ENCODE peak calls at places on chromosomes 6 and 20, in seven cellular contexts. U is tibial nerve, J is stomach, W is kidney, I is body of pancreas, Z is mammary epithelial cell, X is left ventricle myocardium inferior. K is an unnamed sample. For H3K9me3, the result is how much of the 10 kb centered on the place peaks cover.

GRCh38 chr6:138527376-138528092 is 28.2 kb upstream of the NHSL1 start:
- DNase-seq in Z (no peak), J (no peak), I (no peak), W (no peak), U (no peak), X (no peak), K (no peak)

GRCh38 chr6:34593741-34594140 is 37.6 kb upstream of the SPDEF start:
- DNase-seq in U (no peak), J (peak), I (no peak), W (no peak), Z (no peak), X (no peak), K (no peak)

GRCh38 chr6:36290668-36291620 is 21.1 kb downstream of the PNPLA1 start:
- DNase-seq in J (no peak), U (no peak), Z (peak), I (no peak), X (no peak), W (no peak), K (no peak)

GRCh38 chr6:118893095-118893881 is 664 bp upstream of the ASF1A start:
- DNase-seq in W (peak), J (no peak), Z (peak), X (no peak), U (no peak), I (peak), K (no peak)

GRCh38 chr6:132445201-132445951 is 44.1 kb upstream of the MOXD1 start:
- DNase-seq in I (no peak), Z (peak), X (no peak), J (no peak), U (no peak), W (no peak), K (no peak)

GRCh38 chr20:58714340-58714922 is 21.8 kb downstream of the NPEPL1 start:
- DNase-seq in X (peak), W (peak), Z (no peak), U (no peak), J (no peak), I (no peak), K (peak)

GRCh38 chr6:167977717-167978467 is 19.6 kb upstream of the KIF25 start:
- DNase-seq in J (no peak), W (no peak), U (no peak), X (no peak), Z (no peak), I (no peak), K (no peak)

GRCh38 chr6:71420693-71421328 is 132.2 kb downstream of the OGFRL1 start:
- DNase-seq in Z (peak), X (peak), W (peak), I (peak), U (peak), J (peak), K (peak)

GRCh38 chr6:13369591-13369990 is 41.3 kb upstream of the TBC1D7 start:
- DNase-seq in I (no peak), X (no peak), U (no peak), Z (no peak), W (no peak), J (no peak), K (no peak)
- TF ChIP-seq CTCF in I (no peak), X (no peak), U (no peak), Z (no peak), W (no peak), J (no peak), K (no peak)

GRCh38 chr6:28356666-28357020 is 6.9 kb downstream of the ZKSCAN3 start:
- DNase-seq in J (no peak), Z (no peak), X (no peak), I (no peak), U (no peak), W (no peak), K (no peak)
- H3K27ac ChIP-seq in J (peak), Z (no peak), X (peak), I (peak), U (no peak), W (no peak), K (peak)

DNA sequence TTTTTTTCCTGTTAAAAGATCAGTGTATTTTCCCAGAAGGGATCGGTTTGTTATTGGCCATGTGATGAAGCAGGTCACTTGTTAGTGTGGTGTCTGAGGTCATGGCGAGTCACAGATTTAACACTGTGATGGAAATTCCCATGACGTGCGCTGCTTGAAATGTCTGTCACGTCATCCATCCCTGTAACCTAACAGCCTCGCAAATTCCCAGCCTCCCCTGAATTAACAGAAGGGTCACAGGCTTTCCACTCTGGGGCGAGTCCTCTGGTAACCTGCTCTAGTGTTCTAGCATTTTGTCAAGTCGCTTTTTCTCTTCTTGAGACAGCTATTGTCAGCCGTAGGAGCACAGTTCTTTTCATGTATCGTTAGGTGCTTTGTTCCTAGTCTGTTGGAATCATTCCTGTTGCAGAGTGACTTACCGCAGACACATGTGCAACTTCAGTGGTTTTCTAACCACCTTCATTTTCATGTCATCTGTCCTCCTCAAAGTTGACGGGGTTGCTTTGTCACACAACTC is 137.2 kb downstream of the MAP3K4 start:
- DNase-seq in Z (peak), U (no peak), J (no peak), X (no peak), I (no peak), W (no peak), K (no peak)
- H3K9me3 ChIP-seq in Z (under half), U (under half), J (under half), X (under half), I (under half), W (under half), K (under half)

DNA sequence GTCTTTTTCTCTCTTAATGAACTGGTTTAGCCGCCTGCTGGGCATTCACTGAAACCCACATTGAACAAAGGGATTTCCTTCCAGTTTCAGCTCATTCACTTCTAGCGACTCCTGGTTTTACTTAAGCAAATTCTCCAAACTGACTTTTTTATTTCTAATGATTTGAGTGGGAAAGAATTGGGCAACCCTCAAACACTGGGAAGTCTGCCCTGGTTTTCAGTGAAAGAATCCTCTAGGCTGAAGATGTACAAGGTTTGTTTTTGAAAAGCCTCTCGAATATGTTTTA is 45.5 kb downstream of the PLAGL1 start:
- DNase-seq in U (no peak), Z (no peak), X (no peak), I (no peak), W (no peak), J (no peak), K (no peak)
- TF ChIP-seq CTCF in U (peak), Z (peak), X (peak), I (no peak), W (no peak), J (no peak), K (peak)

GRCh38 chr6:14719273-14719672 is 526.6 kb upstream of the JARID2 start:
- DNase-seq in U (no peak), J (no peak), I (no peak), W (no peak), Z (no peak), X (no peak), K (no peak)
- H3K27ac ChIP-seq in U (peak), J (no peak), I (no peak), W (no peak), Z (no peak), X (no peak), K (no peak)

DNA sequence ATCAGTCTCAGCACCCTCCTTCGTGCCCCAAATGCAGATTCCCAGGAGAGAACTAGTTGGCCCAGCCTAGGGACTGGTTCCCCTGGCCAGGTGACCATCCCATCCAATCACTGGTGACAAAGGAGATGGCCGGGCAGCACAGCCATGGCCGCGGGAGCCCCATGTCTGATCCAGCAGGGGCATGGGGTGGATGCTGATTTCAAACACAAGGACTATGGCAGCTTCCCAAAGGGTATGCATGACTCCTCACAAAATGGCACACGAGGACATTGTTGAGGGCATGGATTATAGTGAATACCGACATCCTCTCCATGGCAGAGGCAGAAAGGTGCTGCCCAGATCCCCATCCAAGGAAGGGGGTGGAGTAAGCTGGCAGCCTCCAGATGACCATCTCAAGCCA is 9.9 kb upstream of the LSM14B start:
- DNase-seq in U (no peak), I (no peak), Z (no peak), J (no peak), W (no peak), X (no peak), K (no peak)
- H3K9me3 ChIP-seq in U (under half), I (under half), Z (under half), J (half or more), W (under half), X (half or more), K (under half)

GRCh38 chr20:31945790-31946189 is 6.1 kb downstream of the PDRG1 start:
- DNase-seq in X (no peak), I (no peak), J (no peak), U (no peak), Z (no peak), W (no peak), K (no peak)
- TF ChIP-seq CTCF in X (no peak), I (no peak), J (no peak), U (no peak), Z (no peak), W (no peak), K (no peak)